ENCODE peak calls at places on chromosome 11, in six cellular contexts. E is A549, M is IMR-90, W is SK-N-SH, F is HepG2, V is GM12878. K is an unnamed sample.

GRCh38 chr11:40186401-40187091 is 1272.9 kb downstream of the LRRC4C start:
- DNase-seq in M (no peak), F (peak; percentile 14), V (no peak), W (peak; percentile 41), E (no peak), K (no peak)

GRCh38 chr11:116176484-116177005 is 596.2 kb downstream of the BUD13 start:
- DNase-seq in V (no peak), F (no peak), W (no peak), E (no peak), M (no peak), K (no peak)

GRCh38 chr11:44630511-44631210 is 65.2 kb downstream of the CD82 start:
- DNase-seq in M (no peak), W (no peak), E (no peak), F (no peak), V (no peak), K (no peak)

GRCh38 chr11:121557348-121557747 is 104.6 kb upstream of the SORL1-AS1 start:
- DNase-seq in F (no peak), E (no peak), W (no peak), M (peak; percentile 32), V (peak; percentile 96), K (no peak)

GRCh38 chr11:44621140-44621681 is 55.7 kb downstream of the CD82 start:
- DNase-seq in E (peak; percentile 82), M (peak; percentile 41), W (peak; percentile 92), V (no peak), F (peak; percentile 55), K (peak; percentile 87)

GRCh38 chr11:106012744-106013143 is 9.3 kb downstream of the MSANTD4 start:
- DNase-seq in E (no peak), V (no peak), W (no peak), M (peak; percentile 95), F (no peak), K (no peak)

GRCh38 chr11:68353118-68353517 is 40.7 kb downstream of the LRP5 start:
- DNase-seq in W (peak; percentile 26), F (no peak), M (no peak), V (no peak), E (peak; percentile 35), K (no peak)

GRCh38 chr11:1442163-1442562 is 44.4 kb downstream of the MOB2 start:
- DNase-seq in W (peak; percentile 71), E (peak; percentile 42), M (no peak), F (no peak), V (no peak), K (peak; percentile 77)

GRCh38 chr11:63945482-63946163 is 6.8 kb downstream of the NAA40 start:
- DNase-seq in F (peak; percentile 62), M (peak; percentile 68), E (peak; percentile 82), W (peak; percentile 84), V (no peak), K (peak; percentile 58)

GRCh38 chr11:111694851-111695250 is 71.3 kb downstream of the PPP2R1B start:
- DNase-seq in E (no peak), F (no peak), W (no peak), M (peak; percentile 99), V (no peak), K (peak; percentile 61)

GRCh38 chr11:44275961-44276550 is 33.9 kb downstream of the ALX4 start:
- DNase-seq in F (no peak), M (no peak), W (no peak), V (no peak), E (no peak), K (no peak)

GRCh38 chr11:11467278-11467677 is 114.2 kb upstream of the CSNK2A3 start:
- DNase-seq in W (peak; percentile 76), M (no peak), V (no peak), F (no peak), E (no peak), K (no peak)

GRCh38 chr11:35564246-35564595 is 38.8 kb upstream of the PAMR1 start:
- DNase-seq in V (no peak), F (no peak), M (no peak), E (no peak), W (no peak), K (no peak)

GRCh38 chr11:118610220-118610772 is 2.9 kb downstream of the PHLDB1 start:
- DNase-seq in V (no peak), E (no peak), M (no peak), W (no peak), F (no peak), K (no peak)

GRCh38 chr11:108913204-108913603 is 248.3 kb downstream of the DDX10 start:
- DNase-seq in V (no peak), M (no peak), E (no peak), F (no peak), W (no peak), K (no peak)

GRCh38 chr11:64085915-64086262 is 50.2 kb downstream of the FLRT1 start:
- DNase-seq in M (no peak), F (no peak), W (peak; percentile 75), E (no peak), V (no peak), K (no peak)

GRCh38 chr11:74771139-74771538 is 22.5 kb downstream of the RNF169 start:
- DNase-seq in W (no peak), V (no peak), E (no peak), M (no peak), F (no peak), K (no peak)

GRCh38 chr11:30852645-30853044 is 266.5 kb upstream of the MPPED2 start:
- DNase-seq in W (no peak), E (no peak), M (no peak), V (no peak), F (no peak), K (no peak)

GRCh38 chr11:61699737-61700160 is 19.6 kb downstream of the DAGLA start:
- DNase-seq in W (no peak), F (no peak), V (no peak), M (no peak), E (no peak), K (no peak)

GRCh38 chr11:130608267-130608666 is 159.8 kb downstream of the ADAMTS15 start:
- DNase-seq in E (no peak), M (no peak), F (no peak), V (no peak), W (no peak), K (no peak)

GRCh38 chr11:2301631-2302272 is at the start of the genes C11orf21 and TSPAN32:
- DNase-seq in M (peak; percentile 3), F (peak; percentile 27), V (no peak), W (no peak), E (no peak), K (peak; percentile 81)

GRCh38 chr11:61414547-61414946 is 15.2 kb downstream of the CPSF7 start:
- DNase-seq in E (no peak), V (no peak), M (no peak), W (no peak), F (no peak), K (no peak)

GRCh38 chr11:92302766-92303165 is 78.1 kb downstream of the FAT3 start:
- DNase-seq in F (no peak), E (no peak), W (no peak), V (no peak), M (peak; percentile 18), K (no peak)

GRCh38 chr11:92308366-92308765 is 83.7 kb downstream of the FAT3 start:
- DNase-seq in W (no peak), E (no peak), M (no peak), F (no peak), V (no peak), K (no peak)

GRCh38 chr11:92306966-92307504 is 82.4 kb downstream of the FAT3 start:
- DNase-seq in E (no peak), F (no peak), M (no peak), V (no peak), W (no peak), K (no peak)

GRCh38 chr11:92300871-92301270 is 76.3 kb downstream of the FAT3 start:
- DNase-seq in F (no peak), E (no peak), W (no peak), V (no peak), M (no peak), K (no peak)

DNA sequence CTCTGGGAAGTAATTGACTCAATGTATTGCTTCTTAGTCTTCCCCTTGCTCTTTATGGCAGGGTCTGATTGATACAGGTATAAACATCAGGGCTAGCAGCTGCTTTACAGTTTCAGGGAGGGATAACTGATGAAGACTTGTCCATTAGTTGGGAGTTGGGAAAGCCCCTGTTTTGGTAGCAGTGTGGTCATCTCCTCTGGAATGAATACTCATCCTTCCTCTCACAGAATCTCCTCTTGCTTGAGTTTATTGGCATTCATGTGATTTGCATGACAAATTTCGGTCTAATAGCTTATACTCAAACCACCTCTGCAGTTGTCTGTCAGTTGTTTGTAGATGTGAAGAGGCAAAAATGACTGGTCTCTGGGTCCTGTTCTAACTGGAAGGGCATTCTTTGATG is 79.7 kb downstream of the FAT3 start:
- DNase-seq in F (no peak), W (no peak), V (no peak), E (no peak), M (no peak), K (no peak)
- H3K27ac ChIP-seq in F (no peak overlapping the region), W (no peak overlapping the region), V (no peak overlapping the region), E (no peak overlapping the region), M (no peak overlapping the region), K (no peak overlapping the region)

DNA sequence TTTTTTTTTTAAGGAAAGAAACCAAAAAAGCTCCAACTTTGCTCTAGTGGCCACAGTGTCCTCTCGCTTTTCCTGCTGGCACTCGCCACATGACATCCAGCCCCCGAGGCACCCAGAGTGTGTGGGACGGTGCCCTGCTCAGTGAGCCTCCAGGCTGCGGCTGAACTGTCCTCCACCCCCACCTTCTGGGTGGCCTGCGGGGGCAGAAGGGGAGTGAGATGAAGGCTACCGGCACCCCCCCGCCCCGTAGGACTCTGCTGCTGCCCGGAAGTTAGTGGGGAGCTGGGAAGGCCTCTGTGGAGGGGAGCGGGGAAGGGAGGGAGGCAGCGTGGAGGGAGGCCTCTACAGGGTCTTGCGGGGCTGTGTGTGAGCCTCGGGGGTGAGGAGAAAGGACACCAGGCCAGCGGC is 264.4 kb downstream of the CTTN start:
- DNase-seq in M (no peak), E (no peak), V (no peak), F (no peak), W (peak; percentile 75), K (no peak)
- TF ChIP-seq SMC3 in M (no peak), E (no peak), V (no peak), F (no peak), W (no peak), K (no peak)

DNA sequence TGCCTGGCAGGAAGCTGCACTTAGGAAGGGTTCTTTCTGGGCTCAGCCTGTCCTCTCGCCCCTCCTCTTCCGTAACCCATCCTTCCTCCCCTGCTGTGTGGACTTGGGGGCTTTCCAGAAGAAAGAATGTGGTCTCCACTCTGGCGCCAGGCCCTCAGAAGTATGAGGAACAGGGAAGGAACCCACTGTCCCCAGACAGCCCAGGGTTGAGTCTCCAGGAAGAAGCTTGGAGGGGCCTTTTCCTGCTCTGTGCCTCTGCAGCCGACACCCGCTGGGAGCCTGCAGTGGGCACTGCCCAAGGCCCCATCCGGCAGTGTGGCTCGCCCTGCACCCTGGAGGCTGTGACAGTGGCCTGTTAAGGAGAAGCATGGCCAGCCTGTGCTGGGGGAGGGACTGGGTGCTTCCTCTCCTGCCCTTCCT is 112.6 kb downstream of the ST3GAL4 start:
- DNase-seq in E (no peak), W (no peak), M (no peak), V (no peak), F (no peak), K (no peak)
- H3K27ac ChIP-seq in E (no peak overlapping the region), W (no peak overlapping the region), M (no peak overlapping the region), V (no peak overlapping the region), F (no peak overlapping the region), K (no peak overlapping the region)

GRCh38 chr11:26043665-26044064 is 288.3 kb upstream of the ANO3 start:
- DNase-seq in W (no peak), M (no peak), E (no peak), V (no peak), F (no peak), K (no peak)

GRCh38 chr11:26045082-26045481 is 286.8 kb upstream of the ANO3 start:
- DNase-seq in M (peak; percentile 12), W (no peak), E (no peak), F (no peak), V (no peak), K (no peak)

GRCh38 chr11:26044389-26044788 is 287.5 kb upstream of the ANO3 start:
- DNase-seq in M (no peak), W (no peak), V (no peak), E (no peak), F (no peak), K (no peak)

GRCh38 chr11:26048271-26048670 is 283.7 kb upstream of the ANO3 start:
- DNase-seq in F (no peak), E (no peak), M (no peak), W (no peak), V (no peak), K (no peak)
- TF ChIP-seq SMC3 in F (no peak), E (no peak), M (no peak), W (no peak), V (no peak), K (no peak)

K was measured in K562.